ENCODE peak calls at places on chromosomes 12 and 14, in five cellular contexts. Y is activated CD8-positive, alpha-beta T cell treated with anti-CD3 and anti-CD28 coated beads for 36 hours; B is HEK293T; O is H54; F is cardiac fibroblast. G is an unnamed sample.

GRCh38 chr12:59973515-59973914 is 377.7 kb downstream of the SLC16A7 start:
- DNase-seq in Y (no peak), B (no peak), O (no peak), F (peak; percentile 8), G (peak; percentile 41)

GRCh38 chr12:49930515-49931288 is 19.8 kb upstream of the AQP2 start:
- DNase-seq in Y (no peak), B (no peak), O (no peak), F (peak; percentile 64), G (no peak)

GRCh38 chr12:109130297-109130696 is 13.9 kb downstream of the ACACB start:
- DNase-seq in Y (no peak), B (no peak), O (no peak), F (no peak), G (no peak)

GRCh38 chr12:13022737-13023370 is 21.3 kb upstream of the FAM234B start:
- DNase-seq in Y (no peak), B (no peak), O (no peak), F (peak; percentile 73), G (no peak)

GRCh38 chr12:102957339-102958050 is at the start of gene ASCL1:
- DNase-seq in Y (no peak), B (no peak), O (no peak), F (peak; percentile 27), G (no peak)

GRCh38 chr14:61451891-61452400 is 130.6 kb downstream of the PRKCH start:
- DNase-seq in Y (no peak), B (no peak), O (no peak), F (no peak), G (no peak)

GRCh38 chr14:23532658-23533057 is 18.9 kb downstream of the ZFHX2 start:
- DNase-seq in Y (no peak), B (no peak), O (no peak), F (no peak), G (no peak)

GRCh38 chr12:24711056-24711455 is 237.8 kb downstream of the BCAT1 start:
- DNase-seq in Y (no peak), B (no peak), O (no peak), F (no peak), G (no peak)

GRCh38 chr12:20477691-20478090 is 109.4 kb downstream of the PDE3A start:
- DNase-seq in Y (no peak), B (no peak), O (no peak), F (peak; percentile 45), G (no peak)

GRCh38 chr12:101050631-101051030 is 159.4 kb downstream of the SLC5A8 start:
- DNase-seq in Y (no peak), B (no peak), O (no peak), F (no peak), G (peak; percentile 16)

GRCh38 chr12:118633071-118633470 is 256.7 kb downstream of the SUDS3 start:
- DNase-seq in Y (no peak), B (no peak), O (no peak), F (no peak), G (no peak)

GRCh38 chr12:47218191-47218654 is 138.5 kb upstream of the AMIGO2 start:
- DNase-seq in Y (peak; percentile 71), B (no peak), O (no peak), F (no peak), G (no peak)

GRCh38 chr12:78864483-78865296 is at the start of gene SYT1:
- DNase-seq in Y (no peak), B (peak; percentile 80), O (peak; percentile 48), F (peak; percentile 70), G (peak; percentile 85)

GRCh38 chr14:68784298-68784910 is 8.5 kb downstream of the ZFP36L1 start:
- DNase-seq in Y (peak; percentile 51), B (no peak), O (no peak), F (peak; percentile 37), G (no peak)

GRCh38 chr12:63410197-63410596 is 258.1 kb downstream of the DPY19L2 start:
- DNase-seq in Y (no peak), B (no peak), O (no peak), F (no peak), G (no peak)

GRCh38 chr12:6074979-6075585 is 49.4 kb downstream of the VWF start:
- DNase-seq in Y (peak; percentile 81), B (no peak), O (no peak), F (peak; percentile 41), G (no peak)

GRCh38 chr12:116202433-116202832 is 75.1 kb downstream of the MED13L start:
- DNase-seq in Y (no peak), B (no peak), O (no peak), F (no peak), G (no peak)

GRCh38 chr14:63852817-63853730 is at the start of gene SYNE2:
- DNase-seq in Y (peak; percentile 84), B (peak; percentile 89), O (peak; percentile 81), F (peak; percentile 84), G (peak; percentile 48)

GRCh38 chr12:112810235-112810917 is 18.8 kb downstream of the RPH3A start:
- DNase-seq in Y (no peak), B (no peak), O (no peak), F (no peak), G (no peak)

GRCh38 chr12:91189526-91189925 is 6.9 kb upstream of the DCN start:
- DNase-seq in Y (no peak), B (no peak), O (no peak), F (peak; percentile 72), G (no peak)

GRCh38 chr12:63103489-63104131 is 47.4 kb downstream of the AVPR1A start:
- DNase-seq in Y (peak; percentile 6), B (peak; percentile 44), O (no peak), F (peak; percentile 31), G (no peak)

GRCh38 chr14:105045710-105046326 is 19.4 kb downstream of the GPR132 start:
- DNase-seq in Y (peak; percentile 96), B (peak; percentile 92), O (peak; percentile 85), F (peak; percentile 85), G (peak; percentile 57)

GRCh38 chr12:62915130-62915529 is 19.8 kb downstream of the PPM1H start:
- DNase-seq in Y (no peak), B (no peak), O (no peak), F (no peak), G (no peak)

GRCh38 chr14:73524493-73524892 is 12.4 kb upstream of the ACOT1 start:
- DNase-seq in Y (no peak), B (no peak), O (no peak), F (no peak), G (no peak)

GRCh38 chr14:22542360-22542759 is 46.7 kb downstream of the DAD1 start:
- DNase-seq in Y (no peak), B (no peak), O (no peak), F (no peak), G (no peak)

G was measured in H4.